ENCODE peak calls at places on chromosomes 4 and X, in seven cellular contexts. One of them, this sample, is unnamed.

GRCh38 chrX:1430451-1430850 is 22.3 kb downstream of the ASMTL start:
- DNase-seq in hypothalamus: no peak
- DNase-seq in posterior cingulate gyrus: no peak
- DNase-seq in EL: no peak
- DNase-seq in NCI-H510A treated with DMSO at 0.1 percent for 48 hours: no peak
- DNase-seq in stimulated activated CD4-positive, alpha-beta T cell treated with anti-CD3 and anti-CD28 coated beads, Interleukin-2, amount 100 ng/mL, for 48 hours: no peak
- DNase-seq in lower lobe of right lung: no peak
- DNase-seq in this sample: no peak

GRCh38 chr4:69713593-69713992 is 46.8 kb downstream of the SULT1B1 start:
- DNase-seq in NCI-H510A treated with DMSO at 0.1 percent for 48 hours: peak; percentile 40
- DNase-seq in lower lobe of right lung: no peak
- DNase-seq in hypothalamus: no peak
- DNase-seq in posterior cingulate gyrus: no peak
- DNase-seq in EL: no peak
- DNase-seq in stimulated activated CD4-positive, alpha-beta T cell treated with anti-CD3 and anti-CD28 coated beads, Interleukin-2, amount 100 ng/mL, for 48 hours: no peak
- DNase-seq in this sample: no peak

GRCh38 chr4:88439161-88439760 is 17.7 kb upstream of the HERC5 start:
- DNase-seq in EL: peak; percentile 81
- DNase-seq in NCI-H510A treated with DMSO at 0.1 percent for 48 hours: no peak
- DNase-seq in hypothalamus: no peak
- DNase-seq in posterior cingulate gyrus: no peak
- DNase-seq in lower lobe of right lung: no peak
- DNase-seq in stimulated activated CD4-positive, alpha-beta T cell treated with anti-CD3 and anti-CD28 coated beads, Interleukin-2, amount 100 ng/mL, for 48 hours: no peak
- DNase-seq in this sample: no peak

GRCh38 chr4:41796545-41797210 is 48.2 kb upstream of the PHOX2B start:
- DNase-seq in EL: no peak
- DNase-seq in posterior cingulate gyrus: no peak
- DNase-seq in stimulated activated CD4-positive, alpha-beta T cell treated with anti-CD3 and anti-CD28 coated beads, Interleukin-2, amount 100 ng/mL, for 48 hours: no peak
- DNase-seq in lower lobe of right lung: no peak
- DNase-seq in NCI-H510A treated with DMSO at 0.1 percent for 48 hours: no peak
- DNase-seq in hypothalamus: no peak
- DNase-seq in this sample: no peak

GRCh38 chrX:66863721-66864120 is 224.8 kb upstream of the EDA2R start:
- DNase-seq in NCI-H510A treated with DMSO at 0.1 percent for 48 hours: no peak
- DNase-seq in EL: no peak
- DNase-seq in lower lobe of right lung: peak; percentile 32
- DNase-seq in stimulated activated CD4-positive, alpha-beta T cell treated with anti-CD3 and anti-CD28 coated beads, Interleukin-2, amount 100 ng/mL, for 48 hours: no peak
- DNase-seq in hypothalamus: no peak
- DNase-seq in posterior cingulate gyrus: no peak
- DNase-seq in this sample: no peak

GRCh38 chrX:136168929-136169735 is 21.8 kb downstream of the FHL1 start:
- DNase-seq in NCI-H510A treated with DMSO at 0.1 percent for 48 hours: no peak
- DNase-seq in hypothalamus: no peak
- DNase-seq in stimulated activated CD4-positive, alpha-beta T cell treated with anti-CD3 and anti-CD28 coated beads, Interleukin-2, amount 100 ng/mL, for 48 hours: no peak
- DNase-seq in lower lobe of right lung: no peak
- DNase-seq in EL: peak; percentile 91
- DNase-seq in posterior cingulate gyrus: no peak
- DNase-seq in this sample: no peak

GRCh38 chrX:10447577-10448214 is 172.7 kb downstream of the MID1 start:
- DNase-seq in lower lobe of right lung: no peak
- DNase-seq in NCI-H510A treated with DMSO at 0.1 percent for 48 hours: no peak
- DNase-seq in EL: peak; percentile 80
- DNase-seq in hypothalamus: no peak
- DNase-seq in stimulated activated CD4-positive, alpha-beta T cell treated with anti-CD3 and anti-CD28 coated beads, Interleukin-2, amount 100 ng/mL, for 48 hours: no peak
- DNase-seq in posterior cingulate gyrus: no peak
- DNase-seq in this sample: no peak

GRCh38 chr4:109302366-109303140 is at the start of gene COL25A1:
- DNase-seq in lower lobe of right lung: peak; percentile 66
- DNase-seq in stimulated activated CD4-positive, alpha-beta T cell treated with anti-CD3 and anti-CD28 coated beads, Interleukin-2, amount 100 ng/mL, for 48 hours: no peak
- DNase-seq in posterior cingulate gyrus: peak; percentile 15
- DNase-seq in hypothalamus: peak; percentile 18
- DNase-seq in EL: peak; percentile 35
- DNase-seq in NCI-H510A treated with DMSO at 0.1 percent for 48 hours: peak; percentile 34
- DNase-seq in this sample: no peak

GRCh38 chr4:78534286-78534955 is 17.1 kb upstream of the ANXA3 start:
- DNase-seq in lower lobe of right lung: no peak
- DNase-seq in EL: no peak
- DNase-seq in stimulated activated CD4-positive, alpha-beta T cell treated with anti-CD3 and anti-CD28 coated beads, Interleukin-2, amount 100 ng/mL, for 48 hours: no peak
- DNase-seq in hypothalamus: no peak
- DNase-seq in posterior cingulate gyrus: no peak
- DNase-seq in NCI-H510A treated with DMSO at 0.1 percent for 48 hours: no peak
- DNase-seq in this sample: no peak

GRCh38 chrX:80808854-80809493 is 703 bp downstream of the BRWD3 start:
- DNase-seq in NCI-H510A treated with DMSO at 0.1 percent for 48 hours: peak; percentile 37
- DNase-seq in EL: peak; percentile 15
- DNase-seq in posterior cingulate gyrus: peak; percentile 20
- DNase-seq in lower lobe of right lung: no peak
- DNase-seq in hypothalamus: peak; percentile 1
- DNase-seq in stimulated activated CD4-positive, alpha-beta T cell treated with anti-CD3 and anti-CD28 coated beads, Interleukin-2, amount 100 ng/mL, for 48 hours: no peak
- DNase-seq in this sample: peak; percentile 64

GRCh38 chrX:7120578-7121219 is 26.8 kb upstream of the STS start:
- DNase-seq in lower lobe of right lung: no peak
- DNase-seq in EL: peak; percentile 21
- DNase-seq in posterior cingulate gyrus: no peak
- DNase-seq in NCI-H510A treated with DMSO at 0.1 percent for 48 hours: peak; percentile 71
- DNase-seq in stimulated activated CD4-positive, alpha-beta T cell treated with anti-CD3 and anti-CD28 coated beads, Interleukin-2, amount 100 ng/mL, for 48 hours: no peak
- DNase-seq in hypothalamus: no peak
- DNase-seq in this sample: peak; percentile 60

GRCh38 chr4:147831452-147832192 is 99.7 kb downstream of the ARHGAP10 start:
- DNase-seq in NCI-H510A treated with DMSO at 0.1 percent for 48 hours: no peak
- DNase-seq in posterior cingulate gyrus: no peak
- DNase-seq in EL: peak; percentile 94
- DNase-seq in hypothalamus: no peak
- DNase-seq in lower lobe of right lung: no peak
- DNase-seq in stimulated activated CD4-positive, alpha-beta T cell treated with anti-CD3 and anti-CD28 coated beads, Interleukin-2, amount 100 ng/mL, for 48 hours: no peak
- DNase-seq in this sample: no peak

GRCh38 chr4:54378461-54378860 is 149.4 kb downstream of the PDGFRA start:
- DNase-seq in stimulated activated CD4-positive, alpha-beta T cell treated with anti-CD3 and anti-CD28 coated beads, Interleukin-2, amount 100 ng/mL, for 48 hours: no peak
- DNase-seq in EL: peak; percentile 46
- DNase-seq in NCI-H510A treated with DMSO at 0.1 percent for 48 hours: no peak
- DNase-seq in lower lobe of right lung: no peak
- DNase-seq in hypothalamus: no peak
- DNase-seq in posterior cingulate gyrus: no peak
- DNase-seq in this sample: no peak

GRCh38 chrX:65846974-65847373 is 179.5 kb downstream of the MSN start:
- DNase-seq in hypothalamus: no peak
- DNase-seq in stimulated activated CD4-positive, alpha-beta T cell treated with anti-CD3 and anti-CD28 coated beads, Interleukin-2, amount 100 ng/mL, for 48 hours: no peak
- DNase-seq in lower lobe of right lung: no peak
- DNase-seq in EL: no peak
- DNase-seq in posterior cingulate gyrus: no peak
- DNase-seq in NCI-H510A treated with DMSO at 0.1 percent for 48 hours: no peak
- DNase-seq in this sample: no peak

GRCh38 chr4:17232575-17233253 is 279.2 kb downstream of the QDPR start:
- DNase-seq in NCI-H510A treated with DMSO at 0.1 percent for 48 hours: no peak
- DNase-seq in EL: peak; percentile 60
- DNase-seq in hypothalamus: peak; percentile 33
- DNase-seq in stimulated activated CD4-positive, alpha-beta T cell treated with anti-CD3 and anti-CD28 coated beads, Interleukin-2, amount 100 ng/mL, for 48 hours: no peak
- DNase-seq in posterior cingulate gyrus: peak; percentile 22
- DNase-seq in lower lobe of right lung: no peak
- DNase-seq in this sample: no peak

GRCh38 chr4:15232725-15233597 is 194.9 kb upstream of the C1QTNF7 start:
- DNase-seq in lower lobe of right lung: no peak
- DNase-seq in stimulated activated CD4-positive, alpha-beta T cell treated with anti-CD3 and anti-CD28 coated beads, Interleukin-2, amount 100 ng/mL, for 48 hours: no peak
- DNase-seq in EL: peak; percentile 88
- DNase-seq in posterior cingulate gyrus: peak; percentile 24
- DNase-seq in NCI-H510A treated with DMSO at 0.1 percent for 48 hours: peak; percentile 8
- DNase-seq in hypothalamus: peak; percentile 4
- DNase-seq in this sample: no peak

GRCh38 chr4:67048530-67048929 is 496.8 kb downstream of the CENPC start:
- DNase-seq in lower lobe of right lung: no peak
- DNase-seq in stimulated activated CD4-positive, alpha-beta T cell treated with anti-CD3 and anti-CD28 coated beads, Interleukin-2, amount 100 ng/mL, for 48 hours: no peak
- DNase-seq in hypothalamus: no peak
- DNase-seq in NCI-H510A treated with DMSO at 0.1 percent for 48 hours: no peak
- DNase-seq in EL: no peak
- DNase-seq in posterior cingulate gyrus: no peak
- DNase-seq in this sample: no peak

GRCh38 chr4:153076861-153077260 is 127.4 kb upstream of the TRIM2 start:
- DNase-seq in hypothalamus: no peak
- DNase-seq in stimulated activated CD4-positive, alpha-beta T cell treated with anti-CD3 and anti-CD28 coated beads, Interleukin-2, amount 100 ng/mL, for 48 hours: no peak
- DNase-seq in NCI-H510A treated with DMSO at 0.1 percent for 48 hours: no peak
- DNase-seq in EL: no peak
- DNase-seq in lower lobe of right lung: no peak
- DNase-seq in posterior cingulate gyrus: no peak
- DNase-seq in this sample: no peak

GRCh38 chr4:51836531-51836930 is 6.4 kb upstream of the DCUN1D4 start:
- DNase-seq in lower lobe of right lung: no peak
- DNase-seq in EL: peak; percentile 43
- DNase-seq in posterior cingulate gyrus: no peak
- DNase-seq in stimulated activated CD4-positive, alpha-beta T cell treated with anti-CD3 and anti-CD28 coated beads, Interleukin-2, amount 100 ng/mL, for 48 hours: no peak
- DNase-seq in NCI-H510A treated with DMSO at 0.1 percent for 48 hours: no peak
- DNase-seq in hypothalamus: no peak
- DNase-seq in this sample: no peak

GRCh38 chr4:169116270-169116901 is 106.3 kb upstream of the CBR4 start:
- DNase-seq in EL: peak; percentile 28
- DNase-seq in posterior cingulate gyrus: peak; percentile 40
- DNase-seq in NCI-H510A treated with DMSO at 0.1 percent for 48 hours: no peak
- DNase-seq in stimulated activated CD4-positive, alpha-beta T cell treated with anti-CD3 and anti-CD28 coated beads, Interleukin-2, amount 100 ng/mL, for 48 hours: no peak
- DNase-seq in lower lobe of right lung: peak; percentile 40
- DNase-seq in hypothalamus: no peak
- DNase-seq in this sample: no peak

GRCh38 chr4:179981161-179981560 is 2262.0 kb upstream of the TENM3 start:
- DNase-seq in lower lobe of right lung: no peak
- DNase-seq in hypothalamus: no peak
- DNase-seq in posterior cingulate gyrus: no peak
- DNase-seq in EL: no peak
- DNase-seq in stimulated activated CD4-positive, alpha-beta T cell treated with anti-CD3 and anti-CD28 coated beads, Interleukin-2, amount 100 ng/mL, for 48 hours: no peak
- DNase-seq in NCI-H510A treated with DMSO at 0.1 percent for 48 hours: no peak
- DNase-seq in this sample: no peak

GRCh38 chr4:182600093-182600492 is 317.1 kb downstream of the DCTD start:
- DNase-seq in NCI-H510A treated with DMSO at 0.1 percent for 48 hours: peak; percentile 53
- DNase-seq in hypothalamus: no peak
- DNase-seq in EL: no peak
- DNase-seq in lower lobe of right lung: no peak
- DNase-seq in posterior cingulate gyrus: no peak
- DNase-seq in stimulated activated CD4-positive, alpha-beta T cell treated with anti-CD3 and anti-CD28 coated beads, Interleukin-2, amount 100 ng/mL, for 48 hours: no peak
- DNase-seq in this sample: peak; percentile 13

GRCh38 chr4:88002786-88003185 is 4.6 kb upstream of the PKD2 start:
- DNase-seq in stimulated activated CD4-positive, alpha-beta T cell treated with anti-CD3 and anti-CD28 coated beads, Interleukin-2, amount 100 ng/mL, for 48 hours: no peak
- DNase-seq in lower lobe of right lung: no peak
- DNase-seq in EL: peak; percentile 60
- DNase-seq in posterior cingulate gyrus: no peak
- DNase-seq in hypothalamus: no peak
- DNase-seq in NCI-H510A treated with DMSO at 0.1 percent for 48 hours: no peak
- DNase-seq in this sample: no peak

GRCh38 chr4:3009422-3009821 is 46.1 kb downstream of the GRK4 start:
- DNase-seq in posterior cingulate gyrus: no peak
- DNase-seq in stimulated activated CD4-positive, alpha-beta T cell treated with anti-CD3 and anti-CD28 coated beads, Interleukin-2, amount 100 ng/mL, for 48 hours: no peak
- DNase-seq in EL: peak; percentile 11
- DNase-seq in hypothalamus: no peak
- DNase-seq in lower lobe of right lung: no peak
- DNase-seq in NCI-H510A treated with DMSO at 0.1 percent for 48 hours: no peak
- DNase-seq in this sample: peak; percentile 45

GRCh38 chr4:168167714-168168284 is 75.5 kb downstream of the ANXA10 start:
- DNase-seq in EL: no peak
- DNase-seq in NCI-H510A treated with DMSO at 0.1 percent for 48 hours: no peak
- DNase-seq in stimulated activated CD4-positive, alpha-beta T cell treated with anti-CD3 and anti-CD28 coated beads, Interleukin-2, amount 100 ng/mL, for 48 hours: no peak
- DNase-seq in posterior cingulate gyrus: no peak
- DNase-seq in hypothalamus: no peak
- DNase-seq in lower lobe of right lung: no peak
- DNase-seq in this sample: no peak

GRCh38 chr4:80077639-80078038 is 4.6 kb upstream of the ANTXR2 start:
- DNase-seq in EL: peak; percentile 46
- DNase-seq in posterior cingulate gyrus: no peak
- DNase-seq in stimulated activated CD4-positive, alpha-beta T cell treated with anti-CD3 and anti-CD28 coated beads, Interleukin-2, amount 100 ng/mL, for 48 hours: no peak
- DNase-seq in NCI-H510A treated with DMSO at 0.1 percent for 48 hours: no peak
- DNase-seq in hypothalamus: no peak
- DNase-seq in lower lobe of right lung: no peak
- DNase-seq in this sample: no peak

GRCh38 chrX:112961981-112962380 is 121.3 kb upstream of the AMOT start:
- DNase-seq in lower lobe of right lung: no peak
- DNase-seq in NCI-H510A treated with DMSO at 0.1 percent for 48 hours: no peak
- DNase-seq in posterior cingulate gyrus: no peak
- DNase-seq in hypothalamus: no peak
- DNase-seq in EL: no peak
- DNase-seq in stimulated activated CD4-positive, alpha-beta T cell treated with anti-CD3 and anti-CD28 coated beads, Interleukin-2, amount 100 ng/mL, for 48 hours: no peak
- DNase-seq in this sample: no peak

This sample was measured in NCI-H345.